ENCODE peak calls at places on chromosomes 16 and 17, in six cellular contexts. Q, A, O, S, T and C are unnamed samples.

GRCh38 chr17:57531078-57531477 is 214.0 kb downstream of the CCDC182 start:
- DNase-seq in Q (no peak), A (no peak), O (no peak), S (no peak), T (no peak), C (no peak)

GRCh38 chr17:18257268-18257681 is 1.3 kb downstream of the FLII start:
- DNase-seq in Q (no peak), A (peak), O (no peak), S (no peak), T (peak), C (no peak)

GRCh38 chr16:24036038-24036543 is 200.3 kb downstream of the PRKCB start:
- DNase-seq in Q (no peak), A (no peak), O (no peak), S (no peak), T (no peak), C (no peak)

GRCh38 chr17:58224315-58224714 is 5.3 kb upstream of the MKS1 start:
- DNase-seq in Q (no peak), A (no peak), O (no peak), S (peak), T (no peak), C (no peak)

GRCh38 chr16:88809068-88809675 is 2.6 kb downstream of the APRT start:
- DNase-seq in Q (no peak), A (no peak), O (no peak), S (no peak), T (no peak), C (no peak)

GRCh38 chr16:53821957-53822625 is 118.1 kb downstream of the FTO start:
- DNase-seq in Q (no peak), A (no peak), O (no peak), S (peak), T (no peak), C (no peak)

GRCh38 chr16:8872967-8873865 is 4.4 kb upstream of the CARHSP1 start:
- DNase-seq in Q (no peak), A (no peak), O (no peak), S (no peak), T (no peak), C (no peak)

GRCh38 chr16:11752856-11753255 is 10.2 kb upstream of the TXNDC11 start:
- DNase-seq in Q (no peak), A (no peak), O (no peak), S (no peak), T (no peak), C (no peak)

GRCh38 chr16:85946680-85947510 is 47.9 kb downstream of the IRF8 start:
- DNase-seq in Q (no peak), A (no peak), O (no peak), S (no peak), T (no peak), C (no peak)

DNA sequence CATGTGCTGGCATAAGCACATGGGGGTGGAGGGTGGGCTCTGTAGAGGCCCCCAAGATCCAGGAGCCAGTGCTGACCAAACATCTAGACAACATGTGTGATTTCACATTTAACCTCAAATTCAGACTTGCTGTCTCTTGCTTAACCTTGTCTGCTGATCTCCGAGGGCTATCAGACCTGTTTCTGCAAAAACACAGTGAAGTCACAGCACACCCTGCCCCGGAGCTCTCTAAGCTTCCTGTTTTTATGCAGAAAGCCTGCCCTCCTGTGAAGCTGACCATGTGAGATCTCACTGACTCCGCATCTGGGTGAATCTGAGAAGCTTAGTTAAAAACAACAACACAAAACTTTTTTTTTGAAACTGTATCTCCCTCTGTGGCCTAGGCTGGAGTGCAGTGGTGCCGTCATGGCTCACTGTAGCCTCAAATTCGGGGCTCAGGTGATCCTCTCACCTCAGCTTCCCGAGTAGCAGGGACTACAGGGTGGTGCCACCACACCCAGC is 6.6 kb upstream of the DPEP2 start:
- DNase-seq in Q (peak), A (peak), O (no peak), S (no peak), T (no peak), C (peak)
- H3K27ac ChIP-seq in Q (no peak), A (peak), O (no peak), S (no peak), T (peak), C (peak)

DNA sequence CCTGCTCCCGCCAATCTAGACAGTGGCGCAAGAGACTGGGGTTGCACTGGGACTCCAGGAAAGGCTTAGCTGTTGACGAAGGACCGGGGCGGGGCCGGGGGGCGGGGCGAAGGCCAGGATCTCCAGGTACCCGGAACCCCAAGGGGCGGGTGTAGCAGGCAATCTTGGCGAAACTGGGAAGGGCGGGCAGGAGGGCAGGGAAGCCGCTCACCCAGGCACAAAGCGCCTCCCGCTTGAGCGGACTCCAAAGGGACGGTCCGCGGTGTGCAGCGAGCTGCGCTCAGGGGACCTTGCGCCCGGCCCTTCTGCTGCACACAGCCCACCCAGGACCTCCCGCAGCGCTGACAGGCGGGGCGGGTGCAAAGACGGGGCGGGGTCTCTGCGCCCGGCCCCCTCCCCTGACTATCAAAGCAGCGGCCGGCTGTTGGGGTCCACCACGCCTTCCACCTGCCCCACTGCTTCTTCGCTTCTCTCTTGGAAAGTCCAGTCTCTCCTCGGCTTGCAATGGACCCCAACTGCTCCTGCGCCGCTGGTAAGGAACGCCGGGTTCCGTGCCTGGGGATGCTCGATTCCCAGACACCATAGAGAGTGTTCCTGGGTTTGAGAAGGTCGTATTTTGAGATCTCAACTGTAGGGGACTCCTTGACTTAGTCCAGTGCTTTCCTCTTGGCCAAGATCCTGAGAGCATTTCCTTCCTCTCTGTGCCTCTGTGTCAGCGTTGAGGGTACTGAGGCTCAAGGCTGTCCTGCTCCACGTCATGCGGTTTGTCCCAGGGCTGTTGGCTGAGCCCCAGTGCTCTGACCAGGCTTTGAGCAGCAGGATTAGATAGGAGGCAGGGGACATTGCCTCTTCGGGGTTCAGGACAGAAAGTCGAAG is at the start of gene MT1F:
- DNase-seq in Q (peak), A (peak), O (peak), S (peak), T (peak), C (peak)
- TF ChIP-seq POLR2A in Q (no peak), A (peak), O (no peak), S (no peak), T (no peak), C (peak)

DNA sequence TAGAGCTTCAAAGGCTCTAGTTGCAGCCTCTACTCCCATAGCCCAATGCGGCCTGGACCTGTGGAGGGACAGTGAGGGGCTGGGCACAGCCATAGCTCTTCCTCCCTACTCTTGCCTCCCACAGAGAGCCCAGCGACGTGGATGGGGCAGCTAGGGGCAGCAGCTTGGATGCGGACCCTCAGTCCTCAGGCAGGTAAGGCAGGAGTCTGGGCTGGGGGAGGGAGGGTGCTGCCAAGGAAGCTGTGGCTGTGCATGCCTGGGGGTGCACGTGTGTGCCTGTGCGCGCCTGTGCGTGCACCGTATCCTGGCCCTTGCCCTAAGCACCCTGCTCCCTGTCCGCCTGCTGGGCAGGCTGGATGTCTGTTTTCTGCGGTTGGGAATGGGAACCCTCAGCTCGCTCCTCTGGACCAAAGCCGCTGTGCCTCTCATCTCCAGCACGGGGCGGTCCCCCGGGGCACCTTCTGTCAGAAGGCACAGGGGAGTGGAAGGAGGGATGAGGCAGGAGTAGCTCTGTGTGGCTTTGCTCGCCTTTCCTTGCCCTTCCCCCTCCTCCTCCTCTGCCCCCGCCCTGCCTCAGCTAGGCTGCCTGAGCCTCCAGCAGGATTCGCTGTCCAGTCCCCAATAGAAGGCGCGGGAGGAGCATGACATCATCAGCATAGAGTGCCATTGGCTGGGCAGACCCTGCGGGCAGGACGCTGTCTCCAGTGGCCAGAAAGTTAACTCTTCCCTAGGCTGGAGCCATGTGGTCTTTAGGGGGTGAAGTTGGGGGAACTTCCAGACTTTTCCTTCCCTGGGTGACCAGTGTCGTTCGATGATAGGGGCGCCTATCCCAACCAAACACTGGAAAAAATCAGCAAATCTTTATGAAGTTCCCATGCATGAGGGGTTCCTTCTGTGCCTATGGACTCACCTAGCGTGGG is 797 bp downstream of the PRCD start:
- DNase-seq in Q (peak), A (peak), O (peak), S (peak), T (peak), C (peak)
- TF ChIP-seq CTCF in Q (peak), A (peak), O (peak), S (peak), T (no peak), C (peak)

DNA sequence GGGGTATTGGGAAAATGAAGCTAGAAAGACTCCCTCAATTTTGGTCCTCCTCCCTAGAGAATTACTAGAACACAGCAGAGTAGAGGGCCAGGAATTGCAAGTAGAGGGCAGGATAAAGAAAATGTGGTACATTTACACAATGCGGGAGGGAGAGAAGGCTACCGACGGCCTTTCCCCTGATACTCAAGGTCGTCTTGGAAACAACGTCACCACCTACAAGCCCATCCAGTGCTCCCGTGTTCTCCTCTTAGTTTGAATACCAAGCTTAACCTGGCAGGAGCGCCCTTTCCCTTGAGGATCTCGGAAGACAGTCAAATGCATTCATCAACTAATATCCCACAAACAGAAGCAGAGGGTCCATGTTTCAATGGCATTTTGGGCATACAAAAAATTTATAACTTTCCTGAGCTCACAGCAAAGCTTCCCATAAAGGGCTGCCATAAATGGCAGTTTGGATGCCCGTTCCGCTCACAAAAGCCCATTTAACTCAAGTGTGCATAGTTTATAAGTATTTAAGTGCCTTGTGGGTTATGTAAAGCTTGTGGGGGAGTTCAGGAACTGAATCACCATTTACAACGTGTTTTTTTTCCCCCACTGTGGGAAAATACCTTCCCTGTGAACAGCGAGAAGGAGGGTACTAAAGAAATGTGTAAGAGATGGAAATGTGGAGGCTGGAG is 414.6 kb downstream of the SLC39A11 start:
- DNase-seq in Q (no peak), A (no peak), O (no peak), S (peak), T (no peak), C (no peak)
- H3K27ac ChIP-seq in Q (no peak), A (no peak), O (no peak), S (no peak), T (no peak), C (no peak)